ENCODE peak calls at places on chromosomes 12 and 14, in ten cellular contexts. One of them, this sample, is unnamed.

GRCh38 chr12:79124385-79124784 is 259.8 kb downstream of the SYT1 start:
- DNase-seq in stimulated activated naive CD8-positive, alpha-beta T cell treated with anti-CD3 and anti-CD28 coated beads, Interleukin-15, Interleukin-2, amounts not matched to agents 100 U/mL and 50 U/mL, for 24 hours: no peak
- DNase-seq in progenitor cell of endocrine pancreas: no peak
- DNase-seq in NCI-H524: no peak
- DNase-seq in pancreas: no peak
- DNase-seq in NCI-H460: no peak
- DNase-seq in stimulated activated CD4-positive, alpha-beta T cell treated with anti-CD3 and anti-CD28 coated beads, Interleukin-1b, Interleukin-23, amount 100 ng/mL, for 48 hours: no peak
- DNase-seq in DMS153: no peak
- DNase-seq in activated B cell treated with CpG ODN at 0.5 μM for 24 hours: no peak
- DNase-seq in HS-27A: no peak
- DNase-seq in this sample: no peak

GRCh38 chr14:100439781-100440180 is 116.6 kb downstream of the SLC25A47 start:
- DNase-seq in stimulated activated naive CD8-positive, alpha-beta T cell treated with anti-CD3 and anti-CD28 coated beads, Interleukin-15, Interleukin-2, amounts not matched to agents 100 U/mL and 50 U/mL, for 24 hours: no peak
- DNase-seq in progenitor cell of endocrine pancreas: no peak
- DNase-seq in NCI-H524: no peak
- DNase-seq in pancreas: no peak
- DNase-seq in NCI-H460: peak; percentile 75
- DNase-seq in stimulated activated CD4-positive, alpha-beta T cell treated with anti-CD3 and anti-CD28 coated beads, Interleukin-1b, Interleukin-23, amount 100 ng/mL, for 48 hours: no peak
- DNase-seq in DMS153: no peak
- DNase-seq in activated B cell treated with CpG ODN at 0.5 μM for 24 hours: no peak
- DNase-seq in HS-27A: no peak
- DNase-seq in this sample: no peak

GRCh38 chr14:32329146-32329545 is at the start of gene AKAP6:
- DNase-seq in stimulated activated naive CD8-positive, alpha-beta T cell treated with anti-CD3 and anti-CD28 coated beads, Interleukin-15, Interleukin-2, amounts not matched to agents 100 U/mL and 50 U/mL, for 24 hours: no peak
- DNase-seq in progenitor cell of endocrine pancreas: no peak
- DNase-seq in NCI-H524: peak; percentile 70
- DNase-seq in pancreas: no peak
- DNase-seq in NCI-H460: no peak
- DNase-seq in stimulated activated CD4-positive, alpha-beta T cell treated with anti-CD3 and anti-CD28 coated beads, Interleukin-1b, Interleukin-23, amount 100 ng/mL, for 48 hours: no peak
- DNase-seq in DMS153: no peak
- DNase-seq in activated B cell treated with CpG ODN at 0.5 μM for 24 hours: no peak
- DNase-seq in HS-27A: no peak
- DNase-seq in this sample: no peak

GRCh38 chr14:95023886-95024285 is 133.4 kb downstream of the DICER1 start:
- DNase-seq in stimulated activated naive CD8-positive, alpha-beta T cell treated with anti-CD3 and anti-CD28 coated beads, Interleukin-15, Interleukin-2, amounts not matched to agents 100 U/mL and 50 U/mL, for 24 hours: no peak
- DNase-seq in progenitor cell of endocrine pancreas: no peak
- DNase-seq in NCI-H524: no peak
- DNase-seq in pancreas: no peak
- DNase-seq in NCI-H460: no peak
- DNase-seq in stimulated activated CD4-positive, alpha-beta T cell treated with anti-CD3 and anti-CD28 coated beads, Interleukin-1b, Interleukin-23, amount 100 ng/mL, for 48 hours: no peak
- DNase-seq in DMS153: no peak
- DNase-seq in activated B cell treated with CpG ODN at 0.5 μM for 24 hours: no peak
- DNase-seq in HS-27A: no peak
- DNase-seq in this sample: no peak

GRCh38 chr14:104714681-104715080 is 9.3 kb upstream of the ADSS1 start:
- DNase-seq in stimulated activated naive CD8-positive, alpha-beta T cell treated with anti-CD3 and anti-CD28 coated beads, Interleukin-15, Interleukin-2, amounts not matched to agents 100 U/mL and 50 U/mL, for 24 hours: no peak
- DNase-seq in progenitor cell of endocrine pancreas: no peak
- DNase-seq in NCI-H524: no peak
- DNase-seq in pancreas: no peak
- DNase-seq in NCI-H460: no peak
- DNase-seq in stimulated activated CD4-positive, alpha-beta T cell treated with anti-CD3 and anti-CD28 coated beads, Interleukin-1b, Interleukin-23, amount 100 ng/mL, for 48 hours: no peak
- DNase-seq in DMS153: no peak
- DNase-seq in activated B cell treated with CpG ODN at 0.5 μM for 24 hours: no peak
- DNase-seq in HS-27A: no peak
- DNase-seq in this sample: no peak

GRCh38 chr14:30584058-30584630 is 25.2 kb downstream of the G2E3 start:
- DNase-seq in stimulated activated naive CD8-positive, alpha-beta T cell treated with anti-CD3 and anti-CD28 coated beads, Interleukin-15, Interleukin-2, amounts not matched to agents 100 U/mL and 50 U/mL, for 24 hours: no peak
- DNase-seq in progenitor cell of endocrine pancreas: no peak
- DNase-seq in NCI-H524: no peak
- DNase-seq in pancreas: no peak
- DNase-seq in NCI-H460: no peak
- DNase-seq in stimulated activated CD4-positive, alpha-beta T cell treated with anti-CD3 and anti-CD28 coated beads, Interleukin-1b, Interleukin-23, amount 100 ng/mL, for 48 hours: no peak
- DNase-seq in DMS153: no peak
- DNase-seq in activated B cell treated with CpG ODN at 0.5 μM for 24 hours: no peak
- DNase-seq in HS-27A: no peak
- DNase-seq in this sample: no peak

GRCh38 chr12:114685869-114686268 is 1.9 kb upstream of the TBX3 start:
- DNase-seq in stimulated activated naive CD8-positive, alpha-beta T cell treated with anti-CD3 and anti-CD28 coated beads, Interleukin-15, Interleukin-2, amounts not matched to agents 100 U/mL and 50 U/mL, for 24 hours: no peak
- DNase-seq in progenitor cell of endocrine pancreas: no peak
- DNase-seq in NCI-H524: no peak
- DNase-seq in pancreas: no peak
- DNase-seq in NCI-H460: no peak
- DNase-seq in stimulated activated CD4-positive, alpha-beta T cell treated with anti-CD3 and anti-CD28 coated beads, Interleukin-1b, Interleukin-23, amount 100 ng/mL, for 48 hours: no peak
- DNase-seq in DMS153: no peak
- DNase-seq in activated B cell treated with CpG ODN at 0.5 μM for 24 hours: no peak
- DNase-seq in HS-27A: no peak
- DNase-seq in this sample: no peak

GRCh38 chr14:101681795-101682194 is 79.7 kb upstream of the PPP2R5C start:
- DNase-seq in stimulated activated naive CD8-positive, alpha-beta T cell treated with anti-CD3 and anti-CD28 coated beads, Interleukin-15, Interleukin-2, amounts not matched to agents 100 U/mL and 50 U/mL, for 24 hours: no peak
- DNase-seq in progenitor cell of endocrine pancreas: no peak
- DNase-seq in NCI-H524: no peak
- DNase-seq in pancreas: no peak
- DNase-seq in NCI-H460: no peak
- DNase-seq in stimulated activated CD4-positive, alpha-beta T cell treated with anti-CD3 and anti-CD28 coated beads, Interleukin-1b, Interleukin-23, amount 100 ng/mL, for 48 hours: no peak
- DNase-seq in DMS153: no peak
- DNase-seq in activated B cell treated with CpG ODN at 0.5 μM for 24 hours: no peak
- DNase-seq in HS-27A: no peak
- DNase-seq in this sample: no peak

GRCh38 chr14:102859911-102860310 is 62.6 kb upstream of the AMN start:
- DNase-seq in stimulated activated naive CD8-positive, alpha-beta T cell treated with anti-CD3 and anti-CD28 coated beads, Interleukin-15, Interleukin-2, amounts not matched to agents 100 U/mL and 50 U/mL, for 24 hours: no peak
- DNase-seq in progenitor cell of endocrine pancreas: no peak
- DNase-seq in NCI-H524: no peak
- DNase-seq in pancreas: no peak
- DNase-seq in NCI-H460: no peak
- DNase-seq in stimulated activated CD4-positive, alpha-beta T cell treated with anti-CD3 and anti-CD28 coated beads, Interleukin-1b, Interleukin-23, amount 100 ng/mL, for 48 hours: no peak
- DNase-seq in DMS153: no peak
- DNase-seq in activated B cell treated with CpG ODN at 0.5 μM for 24 hours: no peak
- DNase-seq in HS-27A: no peak
- DNase-seq in this sample: no peak

GRCh38 chr12:112590281-112590680 is 171.5 kb downstream of the PTPN11 start:
- DNase-seq in stimulated activated naive CD8-positive, alpha-beta T cell treated with anti-CD3 and anti-CD28 coated beads, Interleukin-15, Interleukin-2, amounts not matched to agents 100 U/mL and 50 U/mL, for 24 hours: no peak
- DNase-seq in progenitor cell of endocrine pancreas: no peak
- DNase-seq in NCI-H524: no peak
- DNase-seq in pancreas: no peak
- DNase-seq in NCI-H460: no peak
- DNase-seq in stimulated activated CD4-positive, alpha-beta T cell treated with anti-CD3 and anti-CD28 coated beads, Interleukin-1b, Interleukin-23, amount 100 ng/mL, for 48 hours: no peak
- DNase-seq in DMS153: no peak
- DNase-seq in activated B cell treated with CpG ODN at 0.5 μM for 24 hours: no peak
- DNase-seq in HS-27A: no peak
- DNase-seq in this sample: no peak

GRCh38 chr14:101865288-101865687 is 99.1 kb upstream of the DYNC1H1 start:
- DNase-seq in stimulated activated naive CD8-positive, alpha-beta T cell treated with anti-CD3 and anti-CD28 coated beads, Interleukin-15, Interleukin-2, amounts not matched to agents 100 U/mL and 50 U/mL, for 24 hours: no peak
- DNase-seq in progenitor cell of endocrine pancreas: no peak
- DNase-seq in NCI-H524: no peak
- DNase-seq in pancreas: no peak
- DNase-seq in NCI-H460: no peak
- DNase-seq in stimulated activated CD4-positive, alpha-beta T cell treated with anti-CD3 and anti-CD28 coated beads, Interleukin-1b, Interleukin-23, amount 100 ng/mL, for 48 hours: no peak
- DNase-seq in DMS153: no peak
- DNase-seq in activated B cell treated with CpG ODN at 0.5 μM for 24 hours: no peak
- DNase-seq in HS-27A: no peak
- DNase-seq in this sample: no peak

GRCh38 chr14:105536051-105536450 is 9.7 kb downstream of the TMEM121 start:
- DNase-seq in stimulated activated naive CD8-positive, alpha-beta T cell treated with anti-CD3 and anti-CD28 coated beads, Interleukin-15, Interleukin-2, amounts not matched to agents 100 U/mL and 50 U/mL, for 24 hours: no peak
- DNase-seq in progenitor cell of endocrine pancreas: no peak
- DNase-seq in NCI-H524: no peak
- DNase-seq in pancreas: no peak
- DNase-seq in NCI-H460: no peak
- DNase-seq in stimulated activated CD4-positive, alpha-beta T cell treated with anti-CD3 and anti-CD28 coated beads, Interleukin-1b, Interleukin-23, amount 100 ng/mL, for 48 hours: no peak
- DNase-seq in DMS153: no peak
- DNase-seq in activated B cell treated with CpG ODN at 0.5 μM for 24 hours: no peak
- DNase-seq in HS-27A: no peak
- DNase-seq in this sample: no peak

GRCh38 chr14:63941023-63941422 is 88.2 kb downstream of the SYNE2 start:
- DNase-seq in stimulated activated naive CD8-positive, alpha-beta T cell treated with anti-CD3 and anti-CD28 coated beads, Interleukin-15, Interleukin-2, amounts not matched to agents 100 U/mL and 50 U/mL, for 24 hours: no peak
- DNase-seq in progenitor cell of endocrine pancreas: no peak
- DNase-seq in NCI-H524: peak; percentile 47
- DNase-seq in pancreas: no peak
- DNase-seq in NCI-H460: no peak
- DNase-seq in stimulated activated CD4-positive, alpha-beta T cell treated with anti-CD3 and anti-CD28 coated beads, Interleukin-1b, Interleukin-23, amount 100 ng/mL, for 48 hours: no peak
- DNase-seq in DMS153: no peak
- DNase-seq in activated B cell treated with CpG ODN at 0.5 μM for 24 hours: no peak
- DNase-seq in HS-27A: no peak
- DNase-seq in this sample: no peak

GRCh38 chr12:115383668-115384067 is 699.7 kb upstream of the TBX3 start:
- DNase-seq in stimulated activated naive CD8-positive, alpha-beta T cell treated with anti-CD3 and anti-CD28 coated beads, Interleukin-15, Interleukin-2, amounts not matched to agents 100 U/mL and 50 U/mL, for 24 hours: no peak
- DNase-seq in progenitor cell of endocrine pancreas: no peak
- DNase-seq in NCI-H524: no peak
- DNase-seq in pancreas: no peak
- DNase-seq in NCI-H460: no peak
- DNase-seq in stimulated activated CD4-positive, alpha-beta T cell treated with anti-CD3 and anti-CD28 coated beads, Interleukin-1b, Interleukin-23, amount 100 ng/mL, for 48 hours: no peak
- DNase-seq in DMS153: no peak
- DNase-seq in activated B cell treated with CpG ODN at 0.5 μM for 24 hours: no peak
- DNase-seq in HS-27A: no peak
- DNase-seq in this sample: peak; percentile 56

GRCh38 chr12:124694846-124695497 is 127.6 kb upstream of the NCOR2 start:
- DNase-seq in stimulated activated naive CD8-positive, alpha-beta T cell treated with anti-CD3 and anti-CD28 coated beads, Interleukin-15, Interleukin-2, amounts not matched to agents 100 U/mL and 50 U/mL, for 24 hours: no peak
- DNase-seq in progenitor cell of endocrine pancreas: no peak
- DNase-seq in NCI-H524: no peak
- DNase-seq in pancreas: no peak
- DNase-seq in NCI-H460: peak; percentile 96
- DNase-seq in stimulated activated CD4-positive, alpha-beta T cell treated with anti-CD3 and anti-CD28 coated beads, Interleukin-1b, Interleukin-23, amount 100 ng/mL, for 48 hours: no peak
- DNase-seq in DMS153: no peak
- DNase-seq in activated B cell treated with CpG ODN at 0.5 μM for 24 hours: no peak
- DNase-seq in HS-27A: no peak
- DNase-seq in this sample: no peak

GRCh38 chr12:117025481-117026151 is 73.6 kb downstream of the TESC start:
- DNase-seq in stimulated activated naive CD8-positive, alpha-beta T cell treated with anti-CD3 and anti-CD28 coated beads, Interleukin-15, Interleukin-2, amounts not matched to agents 100 U/mL and 50 U/mL, for 24 hours: peak; percentile 57
- DNase-seq in progenitor cell of endocrine pancreas: peak; percentile 50
- DNase-seq in NCI-H524: peak; percentile 23
- DNase-seq in pancreas: peak; percentile 85
- DNase-seq in NCI-H460: peak; percentile 76
- DNase-seq in stimulated activated CD4-positive, alpha-beta T cell treated with anti-CD3 and anti-CD28 coated beads, Interleukin-1b, Interleukin-23, amount 100 ng/mL, for 48 hours: peak; percentile 32
- DNase-seq in DMS153: peak; percentile 30
- DNase-seq in activated B cell treated with CpG ODN at 0.5 μM for 24 hours: peak; percentile 29
- DNase-seq in HS-27A: peak; percentile 11
- DNase-seq in this sample: no peak

This sample was measured in HS-5.